ENCODE peak calls at places on chromosomes 12 and 14, in nine cellular contexts. K, F, B, S, M, E, N, J and I are unnamed samples. For H3K36me3 and H3K4me1, the result is how much of the 10 kb centered on the place peaks cover.

GRCh38 chr12:112419269-112420133 is 754 bp downstream of the PTPN11 start:
- DNase-seq in K (peak), F (peak), B (no peak), S (peak), M (peak), E (peak), N (no peak), J (peak), I (peak)

GRCh38 chr12:19971396-19971802 is 396.9 kb upstream of the PDE3A start:
- DNase-seq in K (no peak), F (peak), B (no peak), S (no peak), M (no peak), E (no peak), N (no peak), J (no peak), I (peak)

GRCh38 chr12:104182144-104182543 is 33.4 kb upstream of the TXNRD1 start:
- DNase-seq in K (peak), F (peak), B (no peak), S (no peak), M (peak), E (peak), N (no peak), J (no peak), I (peak)

GRCh38 chr14:78162202-78162601 is 8.0 kb upstream of the NRXN3 start:
- DNase-seq in K (no peak), F (peak), B (no peak), S (no peak), M (no peak), E (no peak), N (no peak), J (no peak), I (no peak)

GRCh38 chr12:30457621-30458289 is 237.9 kb downstream of the IPO8 start:
- DNase-seq in K (no peak), F (peak), B (no peak), S (no peak), M (no peak), E (no peak), N (no peak), J (peak), I (no peak)

GRCh38 chr12:132170094-132170636 is 25.9 kb downstream of the NOC4L start:
- DNase-seq in K (peak), F (peak), B (no peak), S (no peak), M (no peak), E (peak), N (no peak), J (peak), I (peak)

GRCh38 chr14:76599141-76599540 is 162.1 kb upstream of the VASH1 start:
- DNase-seq in K (no peak), F (no peak), B (no peak), S (no peak), M (no peak), E (no peak), N (no peak), J (no peak), I (no peak)

GRCh38 chr14:61211476-61212262 is 69.5 kb downstream of the TMEM30B start:
- DNase-seq in K (no peak), F (no peak), B (no peak), S (no peak), M (no peak), E (no peak), N (no peak), J (no peak), I (no peak)

GRCh38 chr14:105532111-105532623 is 5.8 kb downstream of the TMEM121 start:
- DNase-seq in K (no peak), F (no peak), B (no peak), S (no peak), M (no peak), E (no peak), N (no peak), J (no peak), I (no peak)

GRCh38 chr12:91423336-91424050 is 240.9 kb upstream of the DCN start:
- DNase-seq in K (no peak), F (no peak), B (no peak), S (no peak), M (no peak), E (no peak), N (no peak), J (no peak), I (no peak)

GRCh38 chr14:75523771-75524171 is 1.5 kb downstream of the BATF start:
- DNase-seq in K (no peak), F (no peak), B (no peak), S (no peak), M (no peak), E (no peak), N (no peak), J (no peak), I (no peak)

GRCh38 chr14:28012629-28013415 is 753.8 kb upstream of the FOXG1 start:
- DNase-seq in K (no peak), F (no peak), B (no peak), S (no peak), M (no peak), E (no peak), N (no peak), J (no peak), I (no peak)

GRCh38 chr12:19710811-19711793 is 271.8 kb downstream of the AEBP2 start:
- DNase-seq in K (peak), F (peak), B (no peak), S (no peak), M (no peak), E (no peak), N (no peak), J (no peak), I (no peak)

GRCh38 chr12:56221233-56221756 is 427 bp downstream of the RNF41 start:
- DNase-seq in K (peak), F (peak), B (no peak), S (peak), M (peak), E (peak), N (no peak), J (peak), I (peak)

GRCh38 chr12:124888203-124888602 is 24.5 kb upstream of the SCARB1 start:
- DNase-seq in K (peak), F (no peak), B (no peak), S (no peak), M (no peak), E (no peak), N (no peak), J (no peak), I (no peak)

GRCh38 chr12:62113366-62114011 is 146.7 kb upstream of the USP15 start:
- DNase-seq in K (no peak), F (no peak), B (no peak), S (no peak), M (no peak), E (no peak), N (no peak), J (no peak), I (no peak)

GRCh38 chr12:107377596-107378385 is 284.4 kb upstream of the CRY1 start:
- DNase-seq in K (no peak), F (peak), B (no peak), S (no peak), M (no peak), E (no peak), N (no peak), J (no peak), I (no peak)

GRCh38 chr12:129887047-129887568 is 16.7 kb downstream of the TMEM132D start:
- DNase-seq in K (no peak), F (peak), B (no peak), S (peak), M (peak), E (no peak), N (no peak), J (no peak), I (no peak)

GRCh38 chr14:91123201-91123600 is 9.3 kb downstream of the DGLUCY start:
- DNase-seq in K (no peak), F (no peak), B (no peak), S (no peak), M (no peak), E (no peak), N (no peak), J (no peak), I (no peak)

GRCh38 chr12:124727244-124727673 is 136.4 kb downstream of the SCARB1 start:
- DNase-seq in K (peak), F (peak), B (no peak), S (peak), M (peak), E (peak), N (no peak), J (no peak), I (peak)

GRCh38 chr12:124832856-124833255 is 30.8 kb downstream of the SCARB1 start:
- DNase-seq in K (no peak), F (no peak), B (no peak), S (no peak), M (no peak), E (no peak), N (no peak), J (no peak), I (no peak)

GRCh38 chr12:67269632-67270578 is 747 bp downstream of the CAND1 start:
- DNase-seq in K (peak), F (peak), B (no peak), S (peak), M (peak), E (peak), N (peak), J (peak), I (peak)

GRCh38 chr12:77943466-77943865 is 112.8 kb downstream of the NAV3 start:
- DNase-seq in K (no peak), F (peak), B (no peak), S (no peak), M (no peak), E (no peak), N (no peak), J (peak), I (no peak)

GRCh38 chr14:68939893-68940613 is 39.0 kb downstream of the ACTN1 start:
- DNase-seq in K (peak), F (peak), B (no peak), S (no peak), M (no peak), E (peak), N (no peak), J (peak), I (peak)

GRCh38 chr14:100239200-100239839 is 376 bp downstream of the YY1 start:
- DNase-seq in K (peak), F (no peak), B (no peak), S (peak), M (peak), E (peak), N (no peak), J (no peak), I (peak)

GRCh38 chr14:99316281-99317163 is 44.5 kb upstream of the BCL11B start:
- DNase-seq in K (no peak), F (no peak), B (no peak), S (no peak), M (no peak), E (no peak), N (no peak), J (no peak), I (no peak)

GRCh38 chr14:31206536-31207286 is 882 bp downstream of the HECTD1 start:
- DNase-seq in K (no peak), F (peak), B (peak), S (peak), M (peak), E (peak), N (peak), J (peak), I (peak)

GRCh38 chr14:50060871-50061663 is 55.3 kb downstream of the VCPKMT start:
- DNase-seq in K (peak), F (peak), B (peak), S (no peak), M (no peak), E (peak), N (peak), J (peak), I (no peak)

GRCh38 chr12:93507151-93507550 is 39.8 kb downstream of the MRPL42 start:
- DNase-seq in K (no peak), F (no peak), B (no peak), S (no peak), M (no peak), E (no peak), N (no peak), J (no peak), I (no peak)

GRCh38 chr12:119683816-119684215 is 15.9 kb downstream of the PRKAB1 start:
- DNase-seq in K (no peak), F (no peak), B (no peak), S (no peak), M (no peak), E (no peak), N (no peak), J (no peak), I (no peak)
- H3K36me3 ChIP-seq in K (under half), F (under half), B (under half), S (under half), M (under half), E (under half), N (under half), J (under half), I (under half)

GRCh38 chr12:69231479-69231878 is 7.9 kb upstream of the CPSF6 start:
- DNase-seq in K (no peak), F (no peak), B (no peak), S (no peak), M (no peak), E (no peak), N (no peak), J (no peak), I (no peak)
- H3K27ac ChIP-seq in K (no peak), F (no peak), B (no peak), S (no peak), M (no peak), E (no peak), N (no peak), J (no peak), I (no peak)

GRCh38 chr14:104292084-104292970 is 153.9 kb downstream of the KIF26A start:
- DNase-seq in K (peak), F (no peak), B (no peak), S (peak), M (no peak), E (peak), N (no peak), J (no peak), I (peak)

GRCh38 chr14:104293231-104293841 is 154.9 kb downstream of the KIF26A start:
- DNase-seq in K (peak), F (no peak), B (no peak), S (peak), M (no peak), E (peak), N (no peak), J (no peak), I (peak)

GRCh38 chr14:104294983-104295680 is 156.7 kb downstream of the KIF26A start:
- DNase-seq in K (peak), F (no peak), B (no peak), S (peak), M (no peak), E (peak), N (no peak), J (no peak), I (peak)

GRCh38 chr14:104294628-104294982 is 156.2 kb downstream of the KIF26A start:
- DNase-seq in K (peak), F (no peak), B (no peak), S (no peak), M (no peak), E (peak), N (no peak), J (no peak), I (peak)

GRCh38 chr14:104293851-104294627 is 155.7 kb downstream of the KIF26A start:
- DNase-seq in K (peak), F (no peak), B (no peak), S (peak), M (no peak), E (peak), N (no peak), J (peak), I (peak)
- H3K4me1 ChIP-seq in K (under half), F (under half), B (under half), S (under half), M (under half), E (under half), N (under half), J (under half), I (under half)

DNA sequence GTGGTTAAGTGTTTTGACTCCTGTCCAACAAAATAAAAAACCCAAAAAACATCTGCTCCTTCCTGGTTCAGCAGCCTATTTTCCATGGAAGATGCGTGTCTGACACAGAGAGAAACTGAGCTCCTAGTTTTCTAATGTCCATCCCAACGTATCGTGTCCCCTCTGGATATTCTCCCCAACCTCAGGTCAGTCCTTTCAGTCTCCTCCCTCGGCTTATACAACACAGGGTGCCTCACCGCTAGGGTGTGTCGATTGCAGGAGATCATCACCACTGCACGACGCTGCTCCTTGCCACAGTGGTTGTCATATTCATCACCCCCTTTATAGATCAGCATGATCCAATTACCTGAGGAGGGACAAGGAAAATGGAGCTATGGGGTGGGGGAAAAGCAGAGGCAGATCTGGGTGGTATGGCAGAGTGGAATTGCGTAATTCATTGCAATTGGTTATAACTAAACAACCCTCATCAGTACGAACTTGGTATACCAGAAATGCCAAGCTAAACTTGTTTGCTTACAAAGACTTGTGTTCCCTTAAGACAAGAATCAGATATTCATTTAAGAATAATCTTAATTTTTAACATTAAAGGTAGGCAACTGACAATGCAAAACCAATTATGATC is 5.8 kb downstream of the M6PR start:
- DNase-seq in K (no peak), F (no peak), B (no peak), S (no peak), M (no peak), E (no peak), N (no peak), J (no peak), I (no peak)
- H3K36me3 ChIP-seq in K (under half), F (under half), B (under half), S (half or more), M (under half), E (half or more), N (under half), J (half or more), I (under half)

GRCh38 chr12:52054231-52054837 is 3.1 kb downstream of the NR4A1 start:
- DNase-seq in K (no peak), F (no peak), B (no peak), S (no peak), M (no peak), E (no peak), N (no peak), J (no peak), I (no peak)
- H3K27ac ChIP-seq in K (no peak), F (no peak), B (no peak), S (no peak), M (no peak), E (peak), N (no peak), J (no peak), I (peak)

GRCh38 chr12:116280590-116281290 is 3.2 kb upstream of the MED13L start:
- DNase-seq in K (no peak), F (no peak), B (no peak), S (no peak), M (no peak), E (no peak), N (no peak), J (no peak), I (no peak)
- H3K4me1 ChIP-seq in K (under half), F (under half), B (under half), S (under half), M (under half), E (under half), N (under half), J (under half), I (under half)